ENCODE peak calls at places on chromosomes 11 and 22, in eight cellular contexts. K is Peyer's patch, B is cardiac muscle cell, E is spleen, H is endothelial cell of umbilical vein, L is ovary, V is lower lobe of right lung, I is K562. Q is an unnamed sample. For H3K4me1, the result is how much of the 10 kb centered on the place peaks cover.

GRCh38 chr11:13465909-13466371 is 2.9 kb upstream of the BTBD10 start:
- DNase-seq in K (no peak), B (peak), E (no peak), H (peak), L (no peak), V (no peak), I (peak), Q (no peak)

GRCh38 chr22:47901911-47902310 is 1139.5 kb downstream of the TBC1D22A start:
- DNase-seq in K (no peak), B (no peak), E (no peak), H (no peak), L (no peak), V (no peak), I (no peak), Q (no peak)

GRCh38 chr11:34050536-34050935 is 995 bp upstream of the CAPRIN1 start:
- DNase-seq in K (no peak), B (peak), E (no peak), H (no peak), L (no peak), V (no peak), I (no peak), Q (no peak)

GRCh38 chr11:77130763-77131513 is 2.9 kb downstream of the MYO7A start:
- DNase-seq in K (no peak), B (peak), E (no peak), H (no peak), L (peak), V (no peak), I (no peak), Q (no peak)

GRCh38 chr11:121763526-121763925 is 310.8 kb upstream of the SORL1-AS1 start:
- DNase-seq in K (no peak), B (no peak), E (no peak), H (no peak), L (no peak), V (no peak), I (no peak), Q (no peak)

GRCh38 chr11:2774173-2775082 is 74.6 kb upstream of the KCNQ1OT1 start:
- DNase-seq in K (peak), B (no peak), E (peak), H (no peak), L (peak), V (peak), I (no peak), Q (no peak)

GRCh38 chr11:16167706-16168487 is 188.4 kb downstream of the SOX6 start:
- DNase-seq in K (no peak), B (no peak), E (no peak), H (no peak), L (no peak), V (no peak), I (no peak), Q (no peak)

GRCh38 chr11:2305862-2306823 is 4.3 kb downstream of the TSPAN32 start:
- DNase-seq in K (peak), B (peak), E (peak), H (peak), L (peak), V (peak), I (peak), Q (peak)

GRCh38 chr11:71199226-71199815 is 53.1 kb downstream of the SHANK2 start:
- DNase-seq in K (no peak), B (no peak), E (peak), H (no peak), L (no peak), V (peak), I (no peak), Q (no peak)

GRCh38 chr11:47189100-47189834 is 3.0 kb upstream of the PACSIN3 start:
- DNase-seq in K (no peak), B (peak), E (no peak), H (no peak), L (no peak), V (no peak), I (peak), Q (no peak)

GRCh38 chr11:26847459-26847858 is 125.6 kb upstream of the SLC5A12 start:
- DNase-seq in K (no peak), B (peak), E (no peak), H (no peak), L (no peak), V (no peak), I (no peak), Q (peak)

GRCh38 chr11:103648670-103649400 is 387.6 kb upstream of the DDI1 start:
- DNase-seq in K (no peak), B (peak), E (no peak), H (no peak), L (no peak), V (no peak), I (no peak), Q (no peak)

GRCh38 chr11:125960771-125961170 is 14.9 kb downstream of the VSIG10L2 start:
- DNase-seq in K (no peak), B (no peak), E (no peak), H (no peak), L (no peak), V (no peak), I (no peak), Q (no peak)

GRCh38 chr11:70020336-70021214 is 57.5 kb upstream of the ANO1 start:
- DNase-seq in K (no peak), B (peak), E (peak), H (no peak), L (no peak), V (no peak), I (peak), Q (no peak)

GRCh38 chr22:32255726-32256125 is 579 bp upstream of the SLC5A4 start:
- DNase-seq in K (no peak), B (no peak), E (no peak), H (no peak), L (no peak), V (no peak), I (no peak), Q (no peak)

GRCh38 chr22:39242389-39242808 is 2.4 kb downstream of the PDGFB start:
- DNase-seq in K (no peak), B (no peak), E (no peak), H (no peak), L (no peak), V (no peak), I (no peak), Q (no peak)

GRCh38 chr11:61718613-61719302 is 33.7 kb upstream of the MYRF start:
- DNase-seq in K (no peak), B (peak), E (no peak), H (peak), L (peak), V (no peak), I (peak), Q (peak)

GRCh38 chr11:112524808-112525207 is 264.1 kb upstream of the PLET1 start:
- DNase-seq in K (no peak), B (no peak), E (no peak), H (no peak), L (no peak), V (no peak), I (no peak), Q (peak)

GRCh38 chr11:14144905-14145304 is 182.4 kb downstream of the SPON1 start:
- DNase-seq in K (no peak), B (no peak), E (no peak), H (no peak), L (no peak), V (no peak), I (no peak), Q (no peak)

GRCh38 chr11:59818572-59818971 is 8.0 kb upstream of the MRPL16 start:
- DNase-seq in K (no peak), B (no peak), E (no peak), H (peak), L (no peak), V (no peak), I (no peak), Q (no peak)

GRCh38 chr11:125168875-125169537 is 4.5 kb downstream of the PKNOX2 start:
- DNase-seq in K (no peak), B (peak), E (peak), H (no peak), L (no peak), V (no peak), I (no peak), Q (no peak)

GRCh38 chr11:126790550-126790981 is 210.0 kb downstream of the KIRREL3 start:
- DNase-seq in K (no peak), B (peak), E (no peak), H (peak), L (no peak), V (no peak), I (peak), Q (no peak)

GRCh38 chr11:7484645-7485044 is 661 bp upstream of the OLFML1 start:
- DNase-seq in K (no peak), B (peak), E (no peak), H (no peak), L (no peak), V (no peak), I (no peak), Q (no peak)

GRCh38 chr11:119222891-119223290 is 16.8 kb downstream of the CBL start:
- DNase-seq in K (no peak), B (no peak), E (no peak), H (no peak), L (no peak), V (no peak), I (no peak), Q (no peak)

GRCh38 chr11:9528573-9529332 is 44.7 kb upstream of the WEE1 start:
- DNase-seq in K (no peak), B (no peak), E (no peak), H (no peak), L (no peak), V (no peak), I (no peak), Q (no peak)

DNA sequence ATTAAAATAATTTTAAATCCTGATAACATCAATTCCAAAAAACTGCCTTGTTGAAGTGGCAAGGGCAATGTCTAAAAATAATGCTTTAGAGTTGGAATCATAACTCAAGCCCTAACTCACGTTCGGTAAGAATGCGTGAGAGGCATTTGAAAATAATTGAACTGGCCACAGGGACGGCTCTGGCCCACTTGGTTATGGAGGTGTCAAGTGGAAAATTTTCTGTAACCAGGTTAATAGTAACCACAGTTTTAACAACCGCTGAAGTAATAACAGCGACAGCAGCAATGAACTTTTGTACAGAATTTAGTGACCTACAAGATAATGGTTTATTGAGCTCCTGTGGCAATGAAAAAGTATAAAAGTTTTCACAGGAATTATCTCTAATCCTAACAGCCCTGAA is 79.4 kb downstream of the ETS1 start:
- DNase-seq in K (no peak), B (no peak), E (no peak), H (no peak), L (no peak), V (no peak), I (no peak), Q (no peak)
- H3K4me3 ChIP-seq in K (peak), B (no peak), E (peak), H (no peak), L (peak), V (peak), I (no peak), Q (no peak)

GRCh38 chr11:110758012-110758411 is 45.8 kb upstream of the ARHGAP20 start:
- DNase-seq in K (no peak), B (no peak), E (no peak), H (no peak), L (no peak), V (no peak), I (no peak), Q (no peak)
- H3K4me1 ChIP-seq in K (under half), B (under half), E (under half), H (under half), L (under half), V (under half), I (under half), Q (under half)

GRCh38 chr22:50252081-50253045 is 1.3 kb upstream of the HDAC10 start:
- DNase-seq in K (peak), B (peak), E (peak), H (peak), L (peak), V (peak), I (no peak), Q (peak)
- H3K4me3 ChIP-seq in K (peak), B (no peak), E (peak), H (no peak), L (no peak), V (peak), I (no peak), Q (no peak)

GRCh38 chr11:46049325-46049860 is 71.9 kb downstream of the PHF21A start:
- DNase-seq in K (no peak), B (no peak), E (no peak), H (no peak), L (no peak), V (no peak), I (no peak), Q (no peak)
- H3K4me1 ChIP-seq in K (under half), B (under half), E (under half), H (under half), L (under half), V (under half), I (under half), Q (under half)

DNA sequence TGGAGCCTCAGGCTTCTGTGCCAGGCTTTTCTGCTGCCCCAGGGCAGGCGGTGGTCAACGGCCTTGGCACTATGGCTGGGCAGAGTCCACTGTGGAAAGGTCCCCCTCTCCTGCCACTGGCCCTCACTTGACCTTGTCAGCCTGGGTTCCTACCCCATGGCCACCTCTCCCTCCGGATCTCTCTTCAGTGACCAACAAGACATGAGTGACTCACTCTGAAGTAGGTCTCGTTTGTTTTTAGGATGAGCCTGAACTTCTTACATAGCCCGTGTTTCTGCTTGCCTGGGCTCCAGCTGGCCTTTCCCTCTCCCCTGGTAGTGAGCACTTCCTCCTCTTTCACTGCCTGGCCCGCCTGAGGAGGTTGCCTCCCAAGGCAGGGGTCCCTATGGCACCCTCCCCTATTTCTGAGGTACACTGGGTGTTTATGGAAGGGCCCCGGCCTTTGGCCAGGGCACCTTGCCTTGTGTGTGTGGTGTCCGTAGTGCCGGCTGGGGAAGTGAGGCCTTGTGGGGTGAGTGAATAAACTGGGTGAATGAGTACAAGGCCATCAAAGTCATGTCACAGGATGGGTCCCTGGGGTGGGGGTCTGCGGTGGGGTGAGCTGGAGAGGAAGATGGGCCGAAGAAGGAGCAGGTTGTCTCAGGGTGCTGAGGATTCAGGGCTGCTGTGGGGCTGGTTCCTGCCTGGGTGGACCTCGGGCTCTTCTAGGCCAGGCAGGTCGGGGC is 5.0 kb downstream of the SHANK3 start:
- DNase-seq in K (peak), B (no peak), E (peak), H (no peak), L (peak), V (no peak), I (no peak), Q (no peak)
- H3K4me3 ChIP-seq in K (no peak), B (no peak), E (peak), H (no peak), L (no peak), V (peak), I (no peak), Q (no peak)

Q was measured in sigmoid colon.